ENCODE peak calls at places on chromosome 6, in eight cellular contexts. X is fibroblast of lung, Z is endothelial cell, T is AG04450, Y is GM20000, P is uterus, B is nephron progenitor cell, S is kidney. H is an unnamed sample.

GRCh38 chr6:32215617-32216016 is 8.2 kb downstream of the NOTCH4 start:
- DNase-seq in T (no peak), P (no peak), Z (no peak), Y (no peak), B (no peak), X (no peak), S (no peak), H (no peak)

GRCh38 chr6:132763269-132763668 is 5.6 kb upstream of the VNN2 start:
- DNase-seq in T (no peak), P (no peak), Z (no peak), X (no peak), Y (peak; percentile 63), B (no peak), S (no peak), H (peak; percentile 63)

GRCh38 chr6:113994934-113995342 is 24.0 kb upstream of the HDAC2 start:
- DNase-seq in S (no peak), T (peak; percentile 80), P (no peak), Y (peak; percentile 14), Z (peak; percentile 66), B (peak; percentile 42), X (peak; percentile 93), H (peak; percentile 38)

GRCh38 chr6:123168892-123169851 is 173.1 kb downstream of the CLVS2 start:
- DNase-seq in P (no peak), Z (no peak), B (no peak), T (no peak), Y (no peak), X (no peak), S (no peak), H (no peak)

GRCh38 chr6:167146977-167147376 is 10.8 kb downstream of the GPR31 start:
- DNase-seq in T (no peak), B (peak; percentile 29), Z (no peak), Y (no peak), X (no peak), P (no peak), S (no peak), H (no peak)

GRCh38 chr6:135088818-135089809 is 34.5 kb upstream of the HBS1L start:
- DNase-seq in T (peak; percentile 3), X (peak; percentile 66), B (no peak), P (no peak), Y (peak; percentile 49), S (no peak), Z (no peak), H (peak; percentile 37)

GRCh38 chr6:138986578-138986977 is 1.5 kb downstream of the REPS1 start:
- DNase-seq in B (no peak), S (no peak), P (no peak), T (no peak), X (no peak), Z (no peak), Y (no peak), H (no peak)

GRCh38 chr6:14292119-14292518 is 174.5 kb downstream of the CD83 start:
- DNase-seq in Y (no peak), T (no peak), B (no peak), X (no peak), S (no peak), P (no peak), Z (no peak), H (no peak)

GRCh38 chr6:169189227-169189626 is 64.4 kb downstream of the THBS2 start:
- DNase-seq in B (no peak), T (no peak), X (no peak), Y (no peak), S (peak; percentile 48), Z (no peak), P (no peak), H (no peak)

GRCh38 chr6:11224252-11224965 is 8.1 kb downstream of the NEDD9 start:
- DNase-seq in B (no peak), Y (peak; percentile 35), P (no peak), S (no peak), T (no peak), X (no peak), Z (no peak), H (no peak)

GRCh38 chr6:64984947-64985346 is 722.1 kb downstream of the EYS start:
- DNase-seq in Y (no peak), Z (no peak), T (no peak), P (no peak), B (no peak), X (peak; percentile 54), S (no peak), H (no peak)

GRCh38 chr6:95576218-95576617 is 1.1 kb upstream of the MANEA start:
- DNase-seq in B (no peak), P (no peak), T (no peak), S (no peak), X (no peak), Z (no peak), Y (no peak), H (no peak)

GRCh38 chr6:124887872-124888580 is 74.2 kb upstream of the RNF217 start:
- DNase-seq in P (no peak), B (no peak), X (no peak), T (no peak), Y (no peak), Z (no peak), S (no peak), H (no peak)

GRCh38 chr6:2324166-2324953 is 79.0 kb upstream of the GMDS start:
- DNase-seq in S (no peak), T (no peak), Z (no peak), P (no peak), B (no peak), X (no peak), Y (no peak), H (no peak)

GRCh38 chr6:161608771-161609170 is 334.9 kb upstream of the AGPAT4 start:
- DNase-seq in S (no peak), Y (no peak), P (no peak), X (no peak), B (no peak), Z (no peak), T (no peak), H (no peak)

GRCh38 chr6:145809785-145810184 is 4.8 kb downstream of the FBXO30 start:
- DNase-seq in Z (no peak), B (no peak), X (peak; percentile 48), S (no peak), P (no peak), Y (no peak), T (no peak), H (no peak)

GRCh38 chr6:128483472-128484135 is 36.8 kb downstream of the PTPRK start:
- DNase-seq in T (no peak), S (no peak), B (no peak), X (no peak), P (no peak), Z (no peak), Y (no peak), H (no peak)

GRCh38 chr6:28981833-28982475 is 23.2 kb downstream of the ZNF311 start:
- DNase-seq in B (peak; percentile 77), X (peak; percentile 95), T (peak; percentile 77), Y (peak; percentile 72), S (peak; percentile 85), P (peak; percentile 85), Z (peak; percentile 74), H (peak; percentile 68)

GRCh38 chr6:32785781-32786533 is 22.6 kb upstream of the HLA-DQB2 start:
- DNase-seq in S (no peak), Z (peak; percentile 42), Y (peak; percentile 63), T (no peak), X (peak; percentile 72), P (no peak), B (peak; percentile 46), H (peak; percentile 55)

GRCh38 chr6:111651185-111652034 is 45.7 kb upstream of the TRAF3IP2 start:
- DNase-seq in X (peak; percentile 82), Z (no peak), T (no peak), Y (no peak), S (no peak), B (no peak), P (no peak), H (no peak)

GRCh38 chr6:96849615-96850014 is 12.3 kb upstream of the GPR63 start:
- DNase-seq in P (no peak), B (no peak), T (no peak), S (no peak), Y (no peak), X (no peak), Z (no peak), H (no peak)

DNA sequence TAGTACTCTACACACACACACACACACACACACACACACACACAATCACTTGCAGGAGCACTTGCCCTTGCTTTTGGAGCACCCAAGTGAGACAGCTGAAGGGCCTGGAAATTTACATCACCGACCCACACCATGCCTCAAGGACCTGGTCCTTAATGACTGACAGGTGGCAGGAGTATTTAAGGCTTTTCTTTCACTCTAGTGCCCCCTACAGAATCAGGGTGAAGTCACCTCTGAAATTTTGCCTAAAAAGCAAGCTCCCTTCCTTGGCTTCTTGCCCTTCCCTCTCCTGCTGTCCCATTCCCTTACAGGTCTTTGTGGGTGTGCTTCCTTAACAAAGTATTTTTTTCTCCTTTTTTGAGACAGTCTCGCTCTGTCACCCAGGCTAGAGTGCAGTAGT is 353.5 kb upstream of the IRAK1BP1 start:
- DNase-seq in B (no peak), X (no peak), Z (no peak), P (no peak), S (no peak), Y (peak; percentile 6), T (no peak), H (no peak)
- TF ChIP-seq CTCF in B (no peak), X (no peak), Z (no peak), P (no peak), S (no peak), Y (no peak), T (no peak), H (peak; percentile 13)

DNA sequence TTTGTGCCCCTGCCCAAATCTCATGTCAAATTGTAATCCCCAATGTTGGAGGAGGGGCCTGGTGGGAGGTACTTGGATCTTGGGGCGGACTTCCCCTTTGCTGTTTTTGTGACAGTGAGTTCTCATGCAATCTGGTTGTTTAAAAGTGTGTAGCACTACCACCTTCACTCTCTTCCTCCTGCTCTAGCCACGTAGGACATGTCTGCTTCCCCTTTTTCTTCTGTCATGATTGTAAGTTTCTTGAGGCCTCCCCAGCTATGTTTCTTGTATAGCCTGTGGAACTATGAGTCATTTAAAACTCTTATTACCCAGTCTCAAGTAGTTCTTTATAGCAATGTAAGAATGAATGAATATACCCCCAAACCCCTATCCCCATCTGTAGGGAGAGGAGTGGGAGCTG is 1013.7 kb upstream of the MAP3K7 start:
- DNase-seq in P (no peak), Z (no peak), X (no peak), B (no peak), T (no peak), S (no peak), Y (no peak), H (no peak)
- TF ChIP-seq CTCF in P (no peak), Z (no peak), X (no peak), B (no peak), T (no peak), S (no peak), Y (no peak), H (no peak)

DNA sequence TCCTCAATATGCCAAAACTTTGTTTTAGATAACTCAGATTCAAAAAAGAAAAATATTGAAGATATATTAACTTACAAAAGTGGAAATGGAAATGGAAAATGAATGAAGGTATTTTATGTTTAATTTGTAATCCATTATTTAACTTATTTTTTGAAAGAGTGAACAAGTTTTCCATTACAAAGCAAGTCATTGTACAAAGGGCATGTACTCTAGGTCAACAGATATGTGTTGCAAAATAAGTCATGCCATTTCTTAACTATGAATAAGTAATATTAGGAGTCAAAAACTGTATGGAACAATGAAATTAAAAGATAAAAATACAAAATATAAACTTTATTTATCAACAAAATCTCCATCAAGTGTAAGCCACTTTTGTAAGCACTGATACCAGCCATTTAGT is 25.9 kb upstream of the DEFB113 start:
- DNase-seq in X (no peak), T (no peak), Z (no peak), B (no peak), Y (no peak), P (no peak), S (no peak), H (no peak)
- TF ChIP-seq CTCF in X (no peak), T (no peak), Z (no peak), B (no peak), Y (no peak), P (no peak), S (no peak), H (no peak)

GRCh38 chr6:25942561-25943147 is 12.2 kb upstream of the SLC17A2 start:
- DNase-seq in X (peak; percentile 82), S (no peak), P (no peak), Z (no peak), T (no peak), B (no peak), Y (peak; percentile 40), H (peak; percentile 37)
- TF ChIP-seq CTCF in X (peak; percentile 49), S (peak; percentile 60), P (no peak), Z (no peak), T (peak; percentile 59), B (peak; percentile 24), Y (peak; percentile 56), H (peak; percentile 28)